ENCODE peak calls at places on chromosomes 6 and 20, in nine cellular contexts. Q is left ventricle myocardium inferior; O is ovary; D is heart right ventricle; I is Caco-2; W is fibroblast of villous mesenchyme; X is activated CD8-positive, alpha-beta T cell treated with anti-CD3 and anti-CD28 coated beads for 36 hours; L is brain microvascular endothelial cell; M is RWPE1. V is an unnamed sample.

GRCh38 chr6:12656841-12657435 is 59.6 kb upstream of the PHACTR1 start:
- DNase-seq in Q (no peak), O (no peak), D (no peak), I (no peak), W (no peak), X (no peak), L (no peak), M (no peak), V (no peak)

GRCh38 chr20:1467355-1468116 is 887 bp upstream of the NSFL1C start:
- DNase-seq in Q (no peak), O (no peak), D (peak), I (no peak), W (no peak), X (peak), L (no peak), M (no peak), V (no peak)

GRCh38 chr6:2221724-2222274 is 23.6 kb downstream of the GMDS start:
- DNase-seq in Q (no peak), O (no peak), D (no peak), I (no peak), W (peak), X (peak), L (no peak), M (peak), V (peak)

GRCh38 chr6:41625442-41625841 is 12.8 kb upstream of the MDFI start:
- DNase-seq in Q (peak), O (no peak), D (peak), I (peak), W (peak), X (peak), L (no peak), M (peak), V (no peak)

GRCh38 chr6:87068804-87069203 is 26.1 kb downstream of the CGA start:
- DNase-seq in Q (no peak), O (no peak), D (no peak), I (no peak), W (no peak), X (no peak), L (no peak), M (no peak), V (no peak)

GRCh38 chr20:30912006-30912660 is 345.3 kb upstream of the DEFB115 start:
- DNase-seq in Q (no peak), O (no peak), D (no peak), I (no peak), W (no peak), X (no peak), L (no peak), M (no peak), V (no peak)

GRCh38 chr20:57649617-57650015 is 29.4 kb upstream of the ZBP1 start:
- DNase-seq in Q (no peak), O (no peak), D (no peak), I (peak), W (no peak), X (no peak), L (no peak), M (no peak), V (no peak)

GRCh38 chr6:153816306-153816845 is 222.7 kb upstream of the OPRM1 start:
- DNase-seq in Q (no peak), O (no peak), D (no peak), I (peak), W (no peak), X (no peak), L (no peak), M (no peak), V (no peak)

GRCh38 chr20:22814475-22815205 is 220.5 kb upstream of the SSTR4 start:
- DNase-seq in Q (no peak), O (no peak), D (no peak), I (no peak), W (peak), X (no peak), L (no peak), M (no peak), V (no peak)

GRCh38 chr6:4509506-4509905 is 266.7 kb upstream of the CDYL start:
- DNase-seq in Q (no peak), O (no peak), D (no peak), I (no peak), W (no peak), X (no peak), L (no peak), M (no peak), V (no peak)

GRCh38 chr6:11224252-11224965 is 8.1 kb downstream of the NEDD9 start:
- DNase-seq in Q (no peak), O (no peak), D (no peak), I (no peak), W (peak), X (peak), L (peak), M (no peak), V (peak)

GRCh38 chr6:88574666-88575065 is 388.8 kb downstream of the RNGTT start:
- DNase-seq in Q (no peak), O (no peak), D (no peak), I (no peak), W (no peak), X (no peak), L (no peak), M (no peak), V (no peak)

GRCh38 chr6:15901141-15902115 is 227.5 kb upstream of the MYLIP start:
- DNase-seq in Q (no peak), O (no peak), D (no peak), I (peak), W (no peak), X (peak), L (no peak), M (peak), V (peak)
- TF ChIP-seq CTCF in Q (no peak), O (no peak), D (no peak), I (no peak), W (no peak), X (no peak), L (no peak), M (no peak), V (no peak)

GRCh38 chr6:83472767-83473166 is 39.6 kb upstream of the PRSS35 start:
- DNase-seq in Q (no peak), O (no peak), D (no peak), I (no peak), W (no peak), X (no peak), L (no peak), M (no peak), V (no peak)

GRCh38 chr6:83479389-83479788 is 32.9 kb upstream of the PRSS35 start:
- DNase-seq in Q (no peak), O (no peak), D (no peak), I (no peak), W (no peak), X (no peak), L (no peak), M (no peak), V (no peak)

GRCh38 chr6:83470587-83470986 is 39.7 kb upstream of the ME1 start:
- DNase-seq in Q (no peak), O (no peak), D (no peak), I (no peak), W (no peak), X (no peak), L (no peak), M (no peak), V (no peak)

DNA sequence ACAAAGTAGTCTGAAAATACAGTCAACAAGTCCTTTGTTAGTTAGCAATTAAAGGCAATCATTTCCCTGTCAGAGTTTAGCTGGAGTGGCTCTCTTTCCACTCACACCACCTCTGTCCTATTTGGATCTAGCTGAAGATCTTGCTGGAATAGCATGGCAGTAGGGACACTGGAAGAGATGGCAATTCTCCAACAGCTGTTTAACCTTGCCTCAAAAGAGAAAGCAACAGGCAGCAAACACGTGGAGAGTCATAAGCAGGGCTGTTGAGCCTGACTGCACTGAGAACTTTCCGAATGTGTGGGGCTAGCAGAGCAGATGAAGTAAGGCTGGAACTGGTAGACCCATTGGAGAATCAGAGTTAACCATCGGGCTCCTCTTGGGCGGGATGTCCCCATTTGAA is 38.0 kb upstream of the PRSS35 start:
- DNase-seq in Q (no peak), O (no peak), D (peak), I (no peak), W (peak), X (no peak), L (peak), M (no peak), V (no peak)
- TF ChIP-seq CTCF in Q (no peak), O (no peak), D (no peak), I (no peak), W (no peak), X (no peak), L (no peak), M (no peak), V (no peak)

GRCh38 chr6:95280690-95281273 is 296.6 kb upstream of the MANEA start:
- DNase-seq in Q (no peak), O (no peak), D (peak), I (no peak), W (peak), X (no peak), L (no peak), M (peak), V (peak)
- TF ChIP-seq CTCF in Q (peak), O (no peak), D (no peak), I (peak), W (no peak), X (no peak), L (peak), M (peak), V (peak)

GRCh38 chr20:17636523-17637412 is 45.3 kb downstream of the RRBP1 start:
- DNase-seq in Q (no peak), O (no peak), D (no peak), I (no peak), W (no peak), X (no peak), L (no peak), M (no peak), V (no peak)
- TF ChIP-seq CTCF in Q (no peak), O (no peak), D (no peak), I (no peak), W (peak), X (no peak), L (peak), M (no peak), V (no peak)

DNA sequence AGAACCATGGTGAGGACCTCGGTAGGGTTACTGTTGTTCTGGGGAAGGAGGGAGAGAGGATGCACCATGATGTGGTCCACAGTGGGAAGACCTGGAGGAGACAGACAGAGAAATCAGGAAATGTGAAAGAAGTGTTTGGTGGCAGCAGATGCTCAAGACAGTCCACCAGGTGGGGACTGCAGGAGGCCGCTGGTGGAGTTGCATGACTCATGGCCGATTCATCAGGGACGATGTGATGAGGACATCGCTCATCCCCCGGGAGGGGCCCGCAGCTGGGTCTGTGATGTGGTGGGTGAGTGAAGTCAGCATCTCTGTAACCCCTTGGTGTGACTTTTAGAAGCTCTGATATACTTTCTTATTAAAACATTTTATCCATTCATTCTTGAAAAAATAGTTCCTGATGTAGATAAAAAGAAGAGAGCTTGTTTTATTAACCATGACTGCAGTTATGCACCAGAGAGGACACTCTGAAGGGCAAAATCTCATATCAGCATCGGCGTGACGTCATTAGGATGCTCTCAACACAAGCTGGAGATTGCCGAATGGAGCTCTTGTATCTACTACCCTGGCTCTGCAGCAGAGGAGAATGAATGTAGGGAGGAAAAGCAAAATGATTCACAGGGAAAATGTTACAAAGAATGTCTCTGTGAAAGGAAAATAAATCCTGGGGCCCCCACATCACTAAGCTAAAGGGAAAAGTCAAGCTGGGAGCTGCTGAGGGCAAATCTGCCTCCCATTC is 71.2 kb downstream of the RAMACL start:
- DNase-seq in Q (no peak), O (no peak), D (no peak), I (no peak), W (peak), X (peak), L (peak), M (peak), V (peak)
- TF ChIP-seq CTCF in Q (peak), O (no peak), D (peak), I (no peak), W (peak), X (peak), L (peak), M (peak), V (no peak)